ENCODE peak calls at places on chromosomes 3 and 15, in six cellular contexts. O is breast epithelium, D is IMR-90, M is left ventricle myocardium inferior, P is T-helper 17 cell, L is natural killer cell. S is an unnamed sample.

GRCh38 chr15:49370782-49371181 is 52.3 kb upstream of the FGF7 start:
- DNase-seq in P (no peak), L (no peak), O (no peak), M (no peak), D (peak; percentile 39), S (peak; percentile 53)

GRCh38 chr3:65732060-65732933 is 306.4 kb downstream of the MAGI1 start:
- DNase-seq in D (peak; percentile 80), P (no peak), L (no peak), M (no peak), O (no peak), S (peak; percentile 73)

GRCh38 chr3:18445421-18446066 is 20.4 kb upstream of the SATB1 start:
- DNase-seq in O (no peak), L (peak; percentile 64), P (peak; percentile 42), D (no peak), M (no peak), S (no peak)

GRCh38 chr3:175526609-175527280 is 667.6 kb downstream of the NAALADL2 start:
- DNase-seq in P (no peak), O (no peak), D (peak; percentile 2), M (no peak), L (no peak), S (peak; percentile 14)

GRCh38 chr15:100206643-100207042 is 135.1 kb downstream of the ADAMTS17 start:
- DNase-seq in P (no peak), M (no peak), L (no peak), D (no peak), O (no peak), S (no peak)

GRCh38 chr15:29456255-29456654 is 186.6 kb upstream of the NSMCE3 start:
- DNase-seq in M (no peak), P (no peak), O (no peak), L (no peak), D (no peak), S (no peak)

GRCh38 chr15:80929225-80929624 is 60.4 kb downstream of the MESD start:
- DNase-seq in L (no peak), M (no peak), P (no peak), O (no peak), D (peak; percentile 89), S (peak; percentile 84)

GRCh38 chr15:57160823-57161560 is 215.3 kb upstream of the CGNL1 start:
- DNase-seq in D (peak; percentile 88), O (no peak), P (no peak), M (no peak), L (no peak), S (peak; percentile 64)

GRCh38 chr3:38114875-38115644 is 21.9 kb downstream of the ACAA1 start:
- DNase-seq in L (no peak), P (no peak), O (peak; percentile 37), M (no peak), D (no peak), S (no peak)

GRCh38 chr15:90300988-90301715 is 35.7 kb downstream of the NGRN start:
- DNase-seq in L (peak; percentile 53), O (no peak), P (peak; percentile 34), M (peak; percentile 55), D (peak; percentile 25), S (peak; percentile 44)

GRCh38 chr15:47817825-47818681 is 100.7 kb downstream of the SEMA6D start:
- DNase-seq in D (no peak), M (no peak), L (no peak), O (no peak), P (no peak), S (no peak)

GRCh38 chr3:124766113-124767095 is 36.2 kb downstream of the UMPS start:
- DNase-seq in O (no peak), L (no peak), P (no peak), D (no peak), M (no peak), S (no peak)

GRCh38 chr3:159860269-159860668 is 128.4 kb upstream of the IL12A start:
- DNase-seq in L (no peak), D (no peak), P (no peak), M (no peak), O (no peak), S (no peak)

GRCh38 chr3:13083898-13084297 is 10.7 kb upstream of the IQSEC1 start:
- DNase-seq in L (no peak), D (no peak), O (no peak), M (no peak), P (no peak), S (no peak)

S was measured in fibroblast of mammary gland.